ENCODE peak calls at places on chromosomes 11 and 22, in seven cellular contexts. F is right lobe of liver; H is RWPE1; O is mesothelial cell of epicardium; B is Caco-2; U is activated CD8-positive, alpha-beta T cell treated with anti-CD3 and anti-CD28 coated beads for 36 hours; Z is nephron progenitor cell. Y is an unnamed sample.

GRCh38 chr11:114399490-114399889 is 821 bp downstream of the C11orf71 start:
- DNase-seq in F (no peak), H (no peak), O (no peak), B (no peak), U (no peak), Z (no peak), Y (no peak)

GRCh38 chr11:86799680-86800075 is 664 bp upstream of the PRSS23 start:
- DNase-seq in F (no peak), H (no peak), O (no peak), B (peak; percentile 79), U (no peak), Z (no peak), Y (no peak)

GRCh38 chr11:67404515-67405195 is 772 bp downstream of the TBC1D10C start:
- DNase-seq in F (peak; percentile 46), H (no peak), O (no peak), B (no peak), U (peak; percentile 78), Z (no peak), Y (no peak)

GRCh38 chr11:70112017-70112434 is 33.9 kb downstream of the ANO1 start:
- DNase-seq in F (no peak), H (no peak), O (no peak), B (no peak), U (no peak), Z (no peak), Y (no peak)

GRCh38 chr11:125499563-125499962 is 3.5 kb upstream of the FEZ1 start:
- DNase-seq in F (no peak), H (no peak), O (no peak), B (no peak), U (no peak), Z (no peak), Y (no peak)

GRCh38 chr22:33076368-33076767 is 18.2 kb upstream of the SYN3 start:
- DNase-seq in F (no peak), H (no peak), O (no peak), B (no peak), U (no peak), Z (peak; percentile 27), Y (no peak)

GRCh38 chr22:32957093-32957835 is 100.9 kb downstream of the SYN3 start:
- DNase-seq in F (no peak), H (no peak), O (no peak), B (no peak), U (no peak), Z (no peak), Y (no peak)

GRCh38 chr11:71999360-71999759 is 651 bp downstream of the IL18BP start:
- DNase-seq in F (no peak), H (no peak), O (no peak), B (no peak), U (no peak), Z (no peak), Y (no peak)

GRCh38 chr11:103035656-103036434 is 56.1 kb downstream of the DCUN1D5 start:
- DNase-seq in F (no peak), H (peak; percentile 53), O (no peak), B (peak; percentile 52), U (peak; percentile 65), Z (peak; percentile 6), Y (peak; percentile 56)

GRCh38 chr11:77101043-77101537 is 1.6 kb upstream of the OMP start:
- DNase-seq in F (no peak), H (no peak), O (no peak), B (no peak), U (peak; percentile 38), Z (no peak), Y (peak; percentile 72)
- TF ChIP-seq CTCF in F (peak; percentile 36), H (no peak), O (peak; percentile 24), B (peak; percentile 62), U (peak; percentile 48), Z (peak; percentile 34), Y (peak; percentile 43)

GRCh38 chr11:61581030-61581928 is at the start of gene SYT7:
- DNase-seq in F (peak; percentile 97), H (peak; percentile 92), O (peak; percentile 94), B (peak; percentile 97), U (peak; percentile 95), Z (peak; percentile 100), Y (peak; percentile 98)
- TF ChIP-seq CTCF in F (no peak), H (peak; percentile 65), O (no peak), B (no peak), U (peak; percentile 20), Z (no peak), Y (peak; percentile 59)

DNA sequence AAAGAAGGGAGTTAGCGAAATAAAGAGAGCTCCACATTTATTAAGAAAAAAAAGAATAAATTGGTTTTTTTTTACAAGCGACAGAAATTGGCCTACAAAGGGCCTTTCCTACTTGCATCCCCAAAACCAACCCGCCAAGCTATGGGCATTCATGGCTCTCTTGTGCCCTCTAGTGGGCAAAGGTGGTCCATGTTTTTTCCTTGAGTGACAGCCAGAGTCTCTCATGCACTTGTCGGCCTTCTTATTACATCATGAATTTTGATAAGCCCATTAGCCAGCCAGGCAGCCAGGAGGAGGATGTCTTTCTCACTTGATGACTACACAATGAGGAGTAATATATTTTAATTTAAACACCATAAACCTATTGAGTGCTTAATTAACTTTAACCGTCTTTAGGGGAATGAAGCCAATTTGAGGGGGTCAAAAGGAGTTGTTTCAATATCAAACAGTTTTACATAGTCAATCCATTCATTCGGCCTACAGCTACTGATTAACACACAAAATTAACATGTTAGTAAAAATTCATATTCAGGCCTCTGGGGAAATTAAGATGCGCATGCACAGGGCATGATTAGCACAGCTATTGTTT is 85.4 kb downstream of the RCN1 start:
- DNase-seq in F (peak; percentile 75), H (peak; percentile 67), O (peak; percentile 45), B (peak; percentile 81), U (peak; percentile 89), Z (peak; percentile 85), Y (peak; percentile 77)
- TF ChIP-seq CTCF in F (peak; percentile 93), H (peak; percentile 78), O (peak; percentile 94), B (peak; percentile 87), U (peak; percentile 88), Z (peak; percentile 92), Y (peak; percentile 79)

DNA sequence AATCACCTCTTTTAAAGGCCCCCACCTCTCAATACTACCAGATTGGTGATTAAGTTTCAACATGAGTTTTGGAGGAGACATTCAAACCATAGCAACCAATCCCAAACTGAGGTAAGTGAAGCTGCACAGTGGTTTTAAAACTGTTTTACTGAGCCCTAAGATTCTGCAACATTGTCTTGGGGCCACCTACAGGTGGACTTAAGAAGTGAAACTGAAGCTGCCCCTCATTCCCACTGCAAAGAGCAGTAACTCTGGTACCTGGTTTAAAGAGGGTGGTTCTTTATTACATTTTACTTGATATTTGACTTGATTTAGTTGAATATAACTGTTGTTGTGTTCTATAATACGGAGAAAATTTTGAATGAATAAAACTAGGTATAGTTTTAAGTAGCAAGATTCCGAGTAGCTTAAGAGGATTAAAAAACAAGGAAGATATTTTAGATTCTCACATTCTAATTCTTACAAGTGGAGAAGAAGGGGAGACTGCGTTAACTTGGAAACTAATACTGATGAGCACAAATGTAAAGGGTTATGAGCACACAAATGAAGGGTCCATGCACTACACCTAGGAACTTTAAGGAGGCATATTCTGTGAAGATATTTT is 26.7 kb downstream of the SYT9 start:
- DNase-seq in F (no peak), H (peak; percentile 33), O (no peak), B (no peak), U (peak; percentile 7), Z (peak; percentile 30), Y (peak; percentile 38)
- TF ChIP-seq CTCF in F (peak; percentile 72), H (peak; percentile 53), O (peak; percentile 77), B (peak; percentile 67), U (peak; percentile 58), Z (peak; percentile 82), Y (peak; percentile 59)

GRCh38 chr22:44991218-44991617 is 18.6 kb downstream of the PHF21B start:
- DNase-seq in F (no peak), H (no peak), O (no peak), B (no peak), U (no peak), Z (no peak), Y (no peak)

GRCh38 chr22:44990810-44991209 is 19.0 kb downstream of the PHF21B start:
- DNase-seq in F (no peak), H (no peak), O (no peak), B (no peak), U (no peak), Z (no peak), Y (no peak)

GRCh38 chr22:44985906-44986527 is 23.8 kb downstream of the PHF21B start:
- DNase-seq in F (no peak), H (no peak), O (no peak), B (no peak), U (no peak), Z (no peak), Y (no peak)

GRCh38 chr22:44990328-44990727 is 19.5 kb downstream of the PHF21B start:
- DNase-seq in F (no peak), H (no peak), O (no peak), B (no peak), U (no peak), Z (no peak), Y (no peak)

GRCh38 chr22:44988671-44989070 is 21.1 kb downstream of the PHF21B start:
- DNase-seq in F (no peak), H (no peak), O (no peak), B (no peak), U (peak; percentile 11), Z (no peak), Y (no peak)
- TF ChIP-seq CTCF in F (no peak), H (no peak), O (no peak), B (peak; percentile 9), U (no peak), Z (no peak), Y (no peak)

DNA sequence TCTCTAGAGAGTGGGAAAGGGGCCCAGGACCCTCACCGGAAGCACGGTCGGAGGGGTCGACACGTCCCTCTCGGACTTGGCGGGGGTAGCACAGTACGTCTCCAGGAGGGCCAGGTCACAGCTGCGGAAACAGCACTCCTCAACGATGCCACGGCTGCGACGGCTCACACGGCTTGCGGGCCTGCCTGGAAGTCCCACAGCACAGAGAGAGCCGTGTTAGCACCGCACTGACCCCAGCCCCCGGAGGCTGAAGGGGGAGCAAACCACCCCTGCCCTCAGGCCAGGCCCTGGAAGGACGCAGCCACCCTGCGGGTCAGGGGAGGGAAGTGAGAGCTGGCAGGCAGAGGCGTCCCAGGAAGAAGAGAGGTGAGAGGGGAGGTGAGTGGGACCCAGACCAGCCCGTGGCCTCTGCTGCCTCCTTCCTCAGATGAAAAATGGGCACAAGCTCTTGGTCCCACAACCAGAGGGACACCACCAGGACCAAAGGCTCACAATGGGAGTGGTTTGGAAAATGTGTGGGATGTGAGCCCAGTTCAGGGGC is 5.6 kb downstream of the IGF2 start:
- DNase-seq in F (peak; percentile 48), H (no peak), O (no peak), B (peak; percentile 36), U (no peak), Z (no peak), Y (no peak)
- TF ChIP-seq CTCF in F (no peak), H (no peak), O (no peak), B (no peak), U (no peak), Z (no peak), Y (no peak)